ENCODE peak calls at places on chromosome 13, in nine cellular contexts. S is iPS DF 6.9, O is thoracic aorta, I is brain microvascular endothelial cell, J is cardiac muscle cell, M is right cardiac atrium, B is body of pancreas, X is tibial nerve, U is left lung. Q is an unnamed sample. For H3K27me3, the result is how much of the 10 kb centered on the place peaks cover.

GRCh38 chr13:75579529-75579928 is 29.9 kb downstream of the UCHL3 start:
- DNase-seq in S (no peak), O (no peak), I (no peak), J (no peak), M (no peak), B (no peak), X (no peak), U (no peak), Q (no peak)

GRCh38 chr13:114338959-114339358 is 24.7 kb downstream of the CHAMP1 start:
- DNase-seq in S (no peak), O (no peak), I (no peak), J (no peak), M (no peak), B (no peak), X (no peak), U (no peak), Q (no peak)

GRCh38 chr13:43377149-43377548 is 353.8 kb downstream of the DNAJC15 start:
- DNase-seq in S (no peak), O (no peak), I (no peak), J (no peak), M (peak), B (peak), X (no peak), U (no peak), Q (no peak)

GRCh38 chr13:66656050-66656449 is 574.1 kb downstream of the PCDH9 start:
- DNase-seq in S (no peak), O (no peak), I (no peak), J (peak), M (no peak), B (no peak), X (no peak), U (no peak), Q (no peak)

GRCh38 chr13:59996461-59996860 is 167.3 kb downstream of the DIAPH3 start:
- DNase-seq in S (no peak), O (no peak), I (no peak), J (no peak), M (no peak), B (no peak), X (no peak), U (no peak), Q (no peak)

GRCh38 chr13:44465318-44465717 is 91.7 kb downstream of the SERP2 start:
- DNase-seq in S (no peak), O (no peak), I (no peak), J (no peak), M (no peak), B (no peak), X (no peak), U (no peak), Q (no peak)

GRCh38 chr13:22648325-22648758 is 532.4 kb upstream of the SGCG start:
- DNase-seq in S (no peak), O (no peak), I (no peak), J (peak), M (no peak), B (no peak), X (peak), U (peak), Q (no peak)

GRCh38 chr13:52906122-52906903 is 57.9 kb upstream of the PCDH8 start:
- DNase-seq in S (peak), O (no peak), I (no peak), J (no peak), M (no peak), B (no peak), X (no peak), U (no peak), Q (no peak)

GRCh38 chr13:113794764-113795173 is 35.7 kb downstream of the TMEM255B start:
- DNase-seq in S (no peak), O (no peak), I (no peak), J (no peak), M (no peak), B (no peak), X (no peak), U (no peak), Q (no peak)

GRCh38 chr13:106475852-106476251 is 59.6 kb downstream of the EFNB2 start:
- DNase-seq in S (no peak), O (no peak), I (no peak), J (no peak), M (no peak), B (no peak), X (no peak), U (no peak), Q (no peak)

GRCh38 chr13:109156181-109156935 is 526.9 kb downstream of the MYO16 start:
- DNase-seq in S (no peak), O (no peak), I (peak), J (no peak), M (peak), B (no peak), X (no peak), U (no peak), Q (no peak)

GRCh38 chr13:87677043-87677333 is 5.8 kb downstream of the SLITRK5 start:
- DNase-seq in S (no peak), O (no peak), I (no peak), J (no peak), M (no peak), B (no peak), X (no peak), U (no peak), Q (no peak)

GRCh38 chr13:45207319-45207718 is 6.5 kb upstream of the KCTD4 start:
- DNase-seq in S (no peak), O (no peak), I (no peak), J (no peak), M (no peak), B (no peak), X (no peak), U (no peak), Q (no peak)

GRCh38 chr13:27712421-27712820 is 79.9 kb upstream of the GSX1 start:
- DNase-seq in S (no peak), O (no peak), I (peak), J (peak), M (peak), B (peak), X (peak), U (no peak), Q (no peak)

GRCh38 chr13:112670118-112670517 is 19.7 kb upstream of the ATP11A start:
- DNase-seq in S (no peak), O (no peak), I (no peak), J (no peak), M (no peak), B (no peak), X (no peak), U (no peak), Q (no peak)

GRCh38 chr13:110332750-110333149 is 25.7 kb downstream of the COL4A2 start:
- DNase-seq in S (no peak), O (no peak), I (peak), J (no peak), M (no peak), B (no peak), X (no peak), U (no peak), Q (no peak)

GRCh38 chr13:51635137-51635878 is 51.0 kb downstream of the WDFY2 start:
- DNase-seq in S (no peak), O (no peak), I (no peak), J (no peak), M (no peak), B (no peak), X (no peak), U (no peak), Q (no peak)

GRCh38 chr13:113840541-113841354 is 23.1 kb downstream of the GAS6 start:
- DNase-seq in S (no peak), O (no peak), I (no peak), J (no peak), M (peak), B (peak), X (no peak), U (no peak), Q (no peak)

GRCh38 chr13:27131202-27131623 is 40.4 kb downstream of the USP12 start:
- DNase-seq in S (peak), O (no peak), I (no peak), J (no peak), M (no peak), B (no peak), X (no peak), U (peak), Q (no peak)

GRCh38 chr13:46168341-46168740 is 13.6 kb downstream of the LCP1 start:
- DNase-seq in S (no peak), O (no peak), I (peak), J (no peak), M (peak), B (peak), X (peak), U (peak), Q (no peak)

GRCh38 chr13:50334092-50334778 is 319.0 kb downstream of the KCNRG start:
- DNase-seq in S (no peak), O (no peak), I (no peak), J (no peak), M (no peak), B (no peak), X (no peak), U (peak), Q (no peak)
- H3K27me3 ChIP-seq in S (under half), O (under half), I (under half), J (under half), M (under half), B (under half), X (under half), U (under half), Q (under half)

GRCh38 chr13:95713651-95714050 is 36.7 kb downstream of the DNAJC3 start:
- DNase-seq in S (no peak), O (no peak), I (no peak), J (no peak), M (no peak), B (no peak), X (no peak), U (no peak), Q (no peak)
- H3K4me3 ChIP-seq in S (no peak), O (no peak), I (no peak), J (no peak), M (no peak), B (no peak), X (no peak), U (no peak), Q (no peak)

DNA sequence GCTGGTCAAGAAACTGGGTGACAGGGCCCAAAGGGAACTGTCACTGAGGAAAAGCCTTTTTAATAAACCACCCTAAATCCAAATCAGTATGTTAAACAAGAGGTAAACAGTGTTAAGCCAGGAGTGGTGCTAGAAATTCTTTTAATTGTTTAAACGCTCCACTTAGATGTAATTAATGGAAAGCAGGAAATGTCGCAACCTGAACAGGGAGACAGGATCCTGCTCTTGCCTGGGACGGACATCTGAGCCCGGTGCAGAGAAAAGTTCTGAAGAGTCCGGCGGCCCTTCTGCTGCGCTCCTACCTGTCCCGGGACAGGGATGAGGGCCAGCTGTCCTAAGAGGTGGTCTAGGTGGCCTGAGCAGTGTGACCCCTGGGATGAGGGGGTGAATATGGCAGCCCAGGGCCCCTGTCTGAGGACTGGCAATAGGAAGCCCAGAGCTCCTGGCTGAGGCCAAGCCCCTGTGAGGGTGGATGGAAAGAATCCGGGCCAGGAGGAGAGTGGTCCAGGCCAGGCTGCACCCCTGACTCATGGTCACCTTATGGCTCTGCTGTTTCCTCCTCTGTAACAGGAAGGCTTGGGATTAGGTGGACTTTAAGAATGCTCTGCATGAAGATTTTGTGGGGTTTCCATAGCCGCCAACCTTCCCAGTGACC is 112.8 kb upstream of the GJB6 start:
- DNase-seq in S (no peak), O (no peak), I (no peak), J (no peak), M (no peak), B (no peak), X (no peak), U (no peak), Q (no peak)
- H3K27me3 ChIP-seq in S (under half), O (under half), I (under half), J (under half), M (under half), B (under half), X (under half), U (under half), Q (under half)

GRCh38 chr13:41627425-41627824 is 170.1 kb downstream of the RGCC start:
- DNase-seq in S (no peak), O (no peak), I (no peak), J (no peak), M (no peak), B (no peak), X (no peak), U (no peak), Q (no peak)
- H3K4me3 ChIP-seq in S (no peak), O (no peak), I (no peak), J (no peak), M (no peak), B (no peak), X (no peak), U (no peak), Q (no peak)

DNA sequence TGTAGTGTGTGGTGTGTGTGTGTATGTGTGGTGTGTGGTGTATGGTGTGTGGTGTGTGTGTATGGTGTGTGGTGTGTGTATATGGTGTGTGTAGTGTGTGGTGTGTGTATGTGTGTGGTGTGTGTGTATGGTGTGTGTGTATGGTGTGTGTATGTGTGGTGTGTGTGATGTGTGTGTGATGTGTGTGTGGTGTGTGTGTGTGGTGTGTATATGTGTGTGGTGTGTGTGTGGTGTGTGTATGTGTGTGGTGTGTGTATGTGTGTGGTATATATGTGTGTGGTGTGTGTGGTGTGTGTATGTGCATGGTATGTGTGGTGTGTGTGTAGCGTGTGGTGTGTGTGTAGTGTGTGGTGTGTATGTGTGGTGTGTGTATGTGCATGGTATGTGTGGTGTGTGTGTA is 1.7 kb downstream of the ATP12A start:
- DNase-seq in S (no peak), O (no peak), I (no peak), J (no peak), M (no peak), B (no peak), X (no peak), U (no peak), Q (no peak)
- H3K27me3 ChIP-seq in S (under half), O (under half), I (under half), J (under half), M (under half), B (under half), X (under half), U (under half), Q (under half)

GRCh38 chr13:93766719-93767118 is 540.1 kb downstream of the GPC6 start:
- DNase-seq in S (no peak), O (no peak), I (no peak), J (no peak), M (no peak), B (no peak), X (no peak), U (no peak), Q (no peak)
- H3K4me3 ChIP-seq in S (no peak), O (peak), I (no peak), J (no peak), M (no peak), B (no peak), X (no peak), U (no peak), Q (no peak)

DNA sequence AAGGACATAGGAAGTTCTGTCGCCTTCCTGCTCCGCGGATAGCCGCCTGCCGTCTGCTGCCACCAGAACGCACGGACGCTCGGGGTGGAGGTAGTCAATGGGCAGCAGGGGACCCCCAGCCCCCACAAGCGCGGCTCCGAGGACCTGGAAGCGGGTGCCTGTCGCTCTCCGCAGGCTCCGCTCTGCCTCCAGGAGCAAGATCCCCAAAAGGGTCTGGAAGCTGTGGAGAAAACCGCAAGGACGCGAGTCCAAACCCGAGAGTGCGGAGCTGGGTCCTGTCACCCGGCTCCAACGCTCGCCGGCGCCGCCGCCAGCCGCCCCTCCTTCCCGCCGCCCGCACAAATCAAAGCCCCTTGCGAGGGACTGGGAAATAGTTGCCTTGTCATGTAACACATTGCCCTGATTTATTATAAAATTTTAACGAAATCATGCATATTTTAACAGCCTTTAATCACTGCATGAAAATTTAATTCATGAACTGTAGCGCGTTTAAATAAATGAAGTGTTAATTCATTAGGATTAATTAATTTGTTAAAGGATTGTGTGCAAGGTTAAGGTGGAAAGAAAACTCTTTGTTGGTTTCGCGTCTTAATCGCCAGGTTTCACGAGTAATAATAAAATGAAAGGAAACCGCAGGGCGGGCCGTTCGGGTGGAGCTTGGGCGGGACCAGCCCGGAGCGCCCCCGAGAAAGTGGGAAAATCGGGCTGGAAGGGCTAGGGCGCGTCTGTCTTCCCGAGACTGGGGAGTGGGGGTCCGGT is 5.5 kb upstream of the POU4F1 start:
- DNase-seq in S (no peak), O (no peak), I (no peak), J (no peak), M (no peak), B (no peak), X (no peak), U (no peak), Q (no peak)
- H3K27me3 ChIP-seq in S (half or more), O (under half), I (half or more), J (half or more), M (under half), B (under half), X (half or more), U (half or more), Q (under half)

DNA sequence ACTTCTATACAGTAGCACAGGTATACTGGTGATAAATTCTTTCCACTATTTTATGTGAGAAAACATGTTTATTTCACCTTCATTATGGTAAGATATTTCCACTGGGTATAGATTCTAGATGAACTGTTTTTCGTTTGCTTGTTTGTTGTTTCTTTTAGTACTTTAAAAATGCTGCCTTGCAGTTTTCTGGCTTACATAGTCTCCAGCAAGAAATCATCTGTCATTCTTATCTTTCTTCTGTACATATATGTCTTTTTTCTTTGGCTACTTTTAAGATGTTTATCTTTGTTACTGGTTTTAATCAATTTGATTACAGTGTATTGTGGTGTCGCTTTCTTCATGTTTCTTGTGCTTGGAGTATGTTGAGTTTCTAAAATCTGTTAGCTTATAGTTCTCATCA is 333.3 kb upstream of the HTR2A start:
- DNase-seq in S (no peak), O (no peak), I (no peak), J (no peak), M (no peak), B (no peak), X (no peak), U (no peak), Q (no peak)
- H3K4me3 ChIP-seq in S (no peak), O (no peak), I (no peak), J (no peak), M (no peak), B (no peak), X (no peak), U (no peak), Q (no peak)

DNA sequence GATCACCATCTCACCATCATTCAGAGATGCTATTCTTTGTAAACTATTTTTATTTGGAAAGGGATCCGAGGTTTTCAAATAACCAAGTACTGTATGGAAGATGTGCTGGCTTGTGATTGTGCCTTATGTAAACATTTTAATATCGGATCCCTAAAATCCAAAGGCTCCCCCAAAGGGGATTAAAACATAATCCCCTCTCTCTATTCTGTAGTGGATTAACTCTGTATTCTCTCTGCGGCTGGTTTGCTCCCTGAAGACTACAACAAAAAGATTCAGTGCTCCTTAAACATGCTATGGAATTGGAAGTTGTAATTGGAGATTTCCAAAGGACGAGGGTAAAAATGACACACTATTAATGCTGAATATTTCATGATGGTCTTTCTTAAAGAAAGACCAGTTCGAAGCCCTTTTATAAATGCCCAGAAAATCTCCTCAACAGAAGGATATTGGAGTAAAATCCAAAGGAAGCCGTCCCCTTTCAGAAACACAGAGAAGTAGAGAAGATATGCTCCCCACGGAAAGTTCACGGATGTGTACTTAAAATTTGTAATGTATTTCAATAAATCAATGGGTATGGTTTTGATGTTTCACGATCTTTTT is 6.6 kb downstream of the MAB21L1 start:
- DNase-seq in S (no peak), O (no peak), I (no peak), J (no peak), M (no peak), B (no peak), X (no peak), U (no peak), Q (no peak)
- H3K27me3 ChIP-seq in S (under half), O (under half), I (under half), J (half or more), M (under half), B (under half), X (under half), U (half or more), Q (under half)

GRCh38 chr13:99956473-99957349 is 14.9 kb downstream of the ZIC5 start:
- DNase-seq in S (no peak), O (no peak), I (no peak), J (peak), M (no peak), B (no peak), X (no peak), U (no peak), Q (no peak)
- H3K4me3 ChIP-seq in S (peak), O (peak), I (peak), J (peak), M (no peak), B (no peak), X (no peak), U (peak), Q (no peak)